ENCODE peak calls at places on chromosomes 3 and 15, in six cellular contexts. One of them, this sample, is unnamed.

GRCh38 chr3:104556372-104557078 is 810.2 kb upstream of the ALCAM start:
- DNase-seq in nephron progenitor cell: no peak
- DNase-seq in A673: no peak
- DNase-seq in neural crest cell: no peak
- DNase-seq in foreskin fibroblast: no peak
- DNase-seq in AG09309: peak
- DNase-seq in this sample: no peak

GRCh38 chr3:187044206-187044605 is 95.1 kb downstream of the RPL39L start:
- DNase-seq in nephron progenitor cell: no peak
- DNase-seq in A673: no peak
- DNase-seq in neural crest cell: no peak
- DNase-seq in foreskin fibroblast: no peak
- DNase-seq in AG09309: no peak
- DNase-seq in this sample: no peak

GRCh38 chr15:94411279-94411678 is 179.9 kb downstream of the MCTP2 start:
- DNase-seq in nephron progenitor cell: peak
- DNase-seq in A673: peak
- DNase-seq in neural crest cell: no peak
- DNase-seq in foreskin fibroblast: no peak
- DNase-seq in AG09309: no peak
- DNase-seq in this sample: no peak

GRCh38 chr15:66720206-66721010 is 18.4 kb downstream of the SMAD6 start:
- DNase-seq in nephron progenitor cell: no peak
- DNase-seq in A673: no peak
- DNase-seq in neural crest cell: no peak
- DNase-seq in foreskin fibroblast: peak
- DNase-seq in AG09309: peak
- DNase-seq in this sample: no peak

GRCh38 chr15:73844356-73844755 is 29.0 kb upstream of the TBC1D21 start:
- DNase-seq in nephron progenitor cell: no peak
- DNase-seq in A673: no peak
- DNase-seq in neural crest cell: no peak
- DNase-seq in foreskin fibroblast: no peak
- DNase-seq in AG09309: no peak
- DNase-seq in this sample: no peak

GRCh38 chr3:9113040-9113439 is 136.4 kb downstream of the SRGAP3 start:
- DNase-seq in nephron progenitor cell: no peak
- DNase-seq in A673: no peak
- DNase-seq in neural crest cell: no peak
- DNase-seq in foreskin fibroblast: no peak
- DNase-seq in AG09309: no peak
- DNase-seq in this sample: no peak

GRCh38 chr3:180011927-180012326 is 24.8 kb downstream of the PEX5L start:
- DNase-seq in nephron progenitor cell: no peak
- DNase-seq in A673: no peak
- DNase-seq in neural crest cell: no peak
- DNase-seq in foreskin fibroblast: no peak
- DNase-seq in AG09309: no peak
- DNase-seq in this sample: no peak

GRCh38 chr15:75348563-75349350 is 1.9 kb downstream of the NEIL1 start:
- DNase-seq in nephron progenitor cell: peak
- DNase-seq in A673: peak
- DNase-seq in neural crest cell: no peak
- DNase-seq in foreskin fibroblast: no peak
- DNase-seq in AG09309: no peak
- DNase-seq in this sample: peak

GRCh38 chr3:39203862-39204261 is 11.5 kb upstream of the XIRP1 start:
- DNase-seq in nephron progenitor cell: no peak
- DNase-seq in A673: no peak
- DNase-seq in neural crest cell: no peak
- DNase-seq in foreskin fibroblast: no peak
- DNase-seq in AG09309: no peak
- DNase-seq in this sample: no peak

GRCh38 chr3:85081191-85081895 is 122.6 kb downstream of the CADM2 start:
- DNase-seq in nephron progenitor cell: no peak
- DNase-seq in A673: peak
- DNase-seq in neural crest cell: no peak
- DNase-seq in foreskin fibroblast: peak
- DNase-seq in AG09309: no peak
- DNase-seq in this sample: no peak

GRCh38 chr15:59278120-59278519 is 71.5 kb downstream of the LDHAL6B start:
- DNase-seq in nephron progenitor cell: no peak
- DNase-seq in A673: no peak
- DNase-seq in neural crest cell: no peak
- DNase-seq in foreskin fibroblast: no peak
- DNase-seq in AG09309: no peak
- DNase-seq in this sample: no peak

GRCh38 chr3:61682671-61683408 is 121.5 kb downstream of the PTPRG start:
- DNase-seq in nephron progenitor cell: no peak
- DNase-seq in A673: peak
- DNase-seq in neural crest cell: no peak
- DNase-seq in foreskin fibroblast: peak
- DNase-seq in AG09309: peak
- DNase-seq in this sample: peak

GRCh38 chr3:99799420-99799819 is 18.2 kb upstream of the CMSS1 start:
- DNase-seq in nephron progenitor cell: no peak
- DNase-seq in A673: no peak
- DNase-seq in neural crest cell: no peak
- DNase-seq in foreskin fibroblast: no peak
- DNase-seq in AG09309: no peak
- DNase-seq in this sample: no peak

GRCh38 chr3:174581551-174581950 is 277.6 kb upstream of the NAALADL2 start:
- DNase-seq in nephron progenitor cell: no peak
- DNase-seq in A673: no peak
- DNase-seq in neural crest cell: no peak
- DNase-seq in foreskin fibroblast: peak
- DNase-seq in AG09309: no peak
- DNase-seq in this sample: no peak

GRCh38 chr3:128340198-128340903 is 126.3 kb downstream of the DNAJB8 start:
- DNase-seq in nephron progenitor cell: no peak
- DNase-seq in A673: no peak
- DNase-seq in neural crest cell: no peak
- DNase-seq in foreskin fibroblast: no peak
- DNase-seq in AG09309: no peak
- DNase-seq in this sample: no peak

GRCh38 chr15:77239892-77240608 is 169.1 kb upstream of the TSPAN3 start:
- DNase-seq in nephron progenitor cell: no peak
- DNase-seq in A673: peak
- DNase-seq in neural crest cell: no peak
- DNase-seq in foreskin fibroblast: peak
- DNase-seq in AG09309: peak
- DNase-seq in this sample: no peak

GRCh38 chr3:106022913-106023312 is 154.1 kb upstream of the CBLB start:
- DNase-seq in nephron progenitor cell: no peak
- DNase-seq in A673: no peak
- DNase-seq in neural crest cell: no peak
- DNase-seq in foreskin fibroblast: no peak
- DNase-seq in AG09309: no peak
- DNase-seq in this sample: no peak

GRCh38 chr3:123080864-123081562 is 14.2 kb downstream of the PDIA5 start:
- DNase-seq in nephron progenitor cell: no peak
- DNase-seq in A673: no peak
- DNase-seq in neural crest cell: no peak
- DNase-seq in foreskin fibroblast: no peak
- DNase-seq in AG09309: no peak
- DNase-seq in this sample: no peak

GRCh38 chr3:12884790-12885584 is 43.6 kb upstream of the RPL32 start:
- DNase-seq in nephron progenitor cell: no peak
- DNase-seq in A673: no peak
- DNase-seq in neural crest cell: no peak
- DNase-seq in foreskin fibroblast: no peak
- DNase-seq in AG09309: no peak
- DNase-seq in this sample: no peak

GRCh38 chr15:77527164-77527778 is 105.4 kb downstream of the LINGO1 start:
- DNase-seq in nephron progenitor cell: peak
- DNase-seq in A673: peak
- DNase-seq in neural crest cell: peak
- DNase-seq in foreskin fibroblast: no peak
- DNase-seq in AG09309: no peak
- DNase-seq in this sample: no peak

GRCh38 chr3:187811580-187812250 is 66.4 kb upstream of the BCL6 start:
- DNase-seq in nephron progenitor cell: no peak
- DNase-seq in A673: no peak
- DNase-seq in neural crest cell: no peak
- DNase-seq in foreskin fibroblast: peak
- DNase-seq in AG09309: peak
- DNase-seq in this sample: no peak

GRCh38 chr3:41357271-41357670 is 158.0 kb downstream of the CTNNB1 start:
- DNase-seq in nephron progenitor cell: no peak
- DNase-seq in A673: no peak
- DNase-seq in neural crest cell: no peak
- DNase-seq in foreskin fibroblast: no peak
- DNase-seq in AG09309: no peak
- DNase-seq in this sample: no peak

GRCh38 chr3:41352526-41352925 is 153.2 kb downstream of the CTNNB1 start:
- DNase-seq in nephron progenitor cell: no peak
- DNase-seq in A673: no peak
- DNase-seq in neural crest cell: no peak
- DNase-seq in foreskin fibroblast: no peak
- DNase-seq in AG09309: no peak
- DNase-seq in this sample: no peak

GRCh38 chr3:41356775-41357174 is 157.5 kb downstream of the CTNNB1 start:
- DNase-seq in nephron progenitor cell: no peak
- DNase-seq in A673: no peak
- DNase-seq in neural crest cell: no peak
- DNase-seq in foreskin fibroblast: no peak
- DNase-seq in AG09309: no peak
- DNase-seq in this sample: no peak
- TF ChIP-seq CTCF in nephron progenitor cell: no peak
- TF ChIP-seq CTCF in A673: no peak
- TF ChIP-seq CTCF in neural crest cell: no peak
- TF ChIP-seq CTCF in foreskin fibroblast: no peak
- TF ChIP-seq CTCF in AG09309: no peak
- TF ChIP-seq CTCF in this sample: no peak

GRCh38 chr15:60534051-60534450 is 55.1 kb upstream of the ICE2 start:
- DNase-seq in nephron progenitor cell: no peak
- DNase-seq in A673: no peak
- DNase-seq in neural crest cell: no peak
- DNase-seq in foreskin fibroblast: no peak
- DNase-seq in AG09309: no peak
- DNase-seq in this sample: no peak
- TF ChIP-seq CTCF in nephron progenitor cell: no peak
- TF ChIP-seq CTCF in A673: no peak
- TF ChIP-seq CTCF in neural crest cell: no peak
- TF ChIP-seq CTCF in foreskin fibroblast: no peak
- TF ChIP-seq CTCF in AG09309: no peak
- TF ChIP-seq CTCF in this sample: no peak

GRCh38 chr15:78872972-78873795 is 494 bp downstream of the MORF4L1 start:
- DNase-seq in nephron progenitor cell: peak
- DNase-seq in A673: peak
- DNase-seq in neural crest cell: peak
- DNase-seq in foreskin fibroblast: peak
- DNase-seq in AG09309: peak
- DNase-seq in this sample: peak
- TF ChIP-seq CTCF in nephron progenitor cell: peak
- TF ChIP-seq CTCF in A673: peak
- TF ChIP-seq CTCF in neural crest cell: peak
- TF ChIP-seq CTCF in foreskin fibroblast: peak
- TF ChIP-seq CTCF in AG09309: peak
- TF ChIP-seq CTCF in this sample: peak

GRCh38 chr3:147688868-147689267 is 279.7 kb downstream of the ZIC1 start:
- DNase-seq in nephron progenitor cell: no peak
- DNase-seq in A673: no peak
- DNase-seq in neural crest cell: no peak
- DNase-seq in foreskin fibroblast: no peak
- DNase-seq in AG09309: no peak
- DNase-seq in this sample: no peak
- TF ChIP-seq CTCF in nephron progenitor cell: no peak
- TF ChIP-seq CTCF in A673: no peak
- TF ChIP-seq CTCF in neural crest cell: no peak
- TF ChIP-seq CTCF in foreskin fibroblast: no peak
- TF ChIP-seq CTCF in AG09309: no peak
- TF ChIP-seq CTCF in this sample: no peak

GRCh38 chr3:98525494-98525893 is 2.8 kb upstream of the CLDND1 start:
- DNase-seq in nephron progenitor cell: no peak
- DNase-seq in A673: no peak
- DNase-seq in neural crest cell: no peak
- DNase-seq in foreskin fibroblast: no peak
- DNase-seq in AG09309: no peak
- DNase-seq in this sample: no peak

GRCh38 chr3:98518816-98519215 is 3.9 kb downstream of the CLDND1 start:
- DNase-seq in nephron progenitor cell: no peak
- DNase-seq in A673: no peak
- DNase-seq in neural crest cell: no peak
- DNase-seq in foreskin fibroblast: no peak
- DNase-seq in AG09309: no peak
- DNase-seq in this sample: no peak

GRCh38 chr3:98519351-98519750 is 3.4 kb downstream of the CLDND1 start:
- DNase-seq in nephron progenitor cell: no peak
- DNase-seq in A673: no peak
- DNase-seq in neural crest cell: no peak
- DNase-seq in foreskin fibroblast: no peak
- DNase-seq in AG09309: no peak
- DNase-seq in this sample: no peak

GRCh38 chr3:98522538-98523281 is at the start of gene CLDND1:
- DNase-seq in nephron progenitor cell: peak
- DNase-seq in A673: peak
- DNase-seq in neural crest cell: peak
- DNase-seq in foreskin fibroblast: peak
- DNase-seq in AG09309: peak
- DNase-seq in this sample: peak

GRCh38 chr3:98521897-98522537 is 685 bp downstream of the CLDND1 start:
- DNase-seq in nephron progenitor cell: peak
- DNase-seq in A673: peak
- DNase-seq in neural crest cell: peak
- DNase-seq in foreskin fibroblast: peak
- DNase-seq in AG09309: peak
- DNase-seq in this sample: peak
- TF ChIP-seq CTCF in nephron progenitor cell: no peak
- TF ChIP-seq CTCF in A673: no peak
- TF ChIP-seq CTCF in neural crest cell: no peak
- TF ChIP-seq CTCF in foreskin fibroblast: no peak
- TF ChIP-seq CTCF in AG09309: no peak
- TF ChIP-seq CTCF in this sample: no peak

This sample was measured in glutamatergic neuron.